ENCODE peak calls at places on chromosomes 2 and 18, in ten cellular contexts. K is spleen, S is upper lobe of left lung, O is transverse colon, L is breast epithelium, J is HCT116, Q is stomach, F is endothelial cell of umbilical vein, X is GM12878, U is sigmoid colon. Y is an unnamed sample.

GRCh38 chr2:237281900-237282306 is 132.1 kb downstream of the COL6A3 start:
- DNase-seq in K (no peak), S (no peak), O (no peak), L (no peak), J (no peak), Q (no peak), F (no peak), X (no peak), U (no peak), Y (no peak)

GRCh38 chr2:10225291-10226031 is 77.2 kb upstream of the HPCAL1 start:
- DNase-seq in K (peak), S (no peak), O (no peak), L (peak), J (no peak), Q (peak), F (no peak), X (no peak), U (peak), Y (no peak)

GRCh38 chr2:62489702-62490101 is 16.3 kb downstream of the TMEM17 start:
- DNase-seq in K (no peak), S (no peak), O (no peak), L (no peak), J (no peak), Q (no peak), F (no peak), X (no peak), U (no peak), Y (no peak)

GRCh38 chr2:67792796-67793195 is 270.0 kb downstream of the C1D start:
- DNase-seq in K (no peak), S (no peak), O (no peak), L (no peak), J (no peak), Q (no peak), F (no peak), X (no peak), U (no peak), Y (no peak)

GRCh38 chr18:13613591-13614317 is 112.6 kb downstream of the FAM210A start:
- DNase-seq in K (peak), S (no peak), O (no peak), L (no peak), J (no peak), Q (no peak), F (no peak), X (no peak), U (peak), Y (no peak)

GRCh38 chr18:74194691-74195090 is 46.4 kb downstream of the TIMM21 start:
- DNase-seq in K (no peak), S (no peak), O (no peak), L (no peak), J (no peak), Q (no peak), F (no peak), X (no peak), U (no peak), Y (no peak)

GRCh38 chr2:37387143-37387835 is 42.9 kb downstream of the QPCT start:
- DNase-seq in K (no peak), S (no peak), O (no peak), L (no peak), J (no peak), Q (no peak), F (no peak), X (no peak), U (no peak), Y (no peak)

GRCh38 chr2:109137616-109138015 is 8.6 kb downstream of the SH3RF3 start:
- DNase-seq in K (no peak), S (no peak), O (no peak), L (no peak), J (no peak), Q (no peak), F (no peak), X (no peak), U (no peak), Y (no peak)

GRCh38 chr2:216520156-216520555 is 21.5 kb downstream of the RPL37A start:
- DNase-seq in K (no peak), S (no peak), O (no peak), L (no peak), J (no peak), Q (no peak), F (no peak), X (no peak), U (no peak), Y (no peak)

GRCh38 chr18:58687871-58688308 is 16.6 kb downstream of the MALT1 start:
- DNase-seq in K (no peak), S (no peak), O (no peak), L (no peak), J (no peak), Q (no peak), F (peak), X (peak), U (no peak), Y (no peak)

GRCh38 chr2:151851761-151852160 is 23.5 kb upstream of the ARL5A start:
- DNase-seq in K (no peak), S (no peak), O (no peak), L (no peak), J (no peak), Q (no peak), F (no peak), X (no peak), U (no peak), Y (no peak)

GRCh38 chr2:88442061-88442460 is 10.4 kb downstream of the FOXI3 start:
- DNase-seq in K (no peak), S (no peak), O (no peak), L (no peak), J (no peak), Q (no peak), F (no peak), X (no peak), U (no peak), Y (no peak)

GRCh38 chr2:182784777-182785176 is 68.7 kb downstream of the DNAJC10 start:
- DNase-seq in K (no peak), S (no peak), O (no peak), L (no peak), J (peak), Q (no peak), F (peak), X (no peak), U (no peak), Y (no peak)

GRCh38 chr2:205683179-205683978 is 1.1 kb downstream of the NRP2 start:
- DNase-seq in K (no peak), S (no peak), O (no peak), L (no peak), J (no peak), Q (no peak), F (peak), X (no peak), U (peak), Y (no peak)

GRCh38 chr18:62605685-62606084 is 82.9 kb downstream of the ZCCHC2 start:
- DNase-seq in K (no peak), S (no peak), O (no peak), L (no peak), J (no peak), Q (no peak), F (no peak), X (no peak), U (no peak), Y (no peak)

GRCh38 chr2:55087501-55087900 is 37.2 kb upstream of the RTN4 start:
- DNase-seq in K (no peak), S (no peak), O (no peak), L (no peak), J (no peak), Q (no peak), F (no peak), X (no peak), U (no peak), Y (no peak)

GRCh38 chr2:230085201-230085600 is 16.5 kb upstream of the SLC16A14 start:
- DNase-seq in K (no peak), S (no peak), O (no peak), L (no peak), J (no peak), Q (no peak), F (no peak), X (no peak), U (no peak), Y (no peak)

GRCh38 chr2:67130526-67131309 is 266.4 kb upstream of the ETAA1 start:
- DNase-seq in K (no peak), S (no peak), O (no peak), L (no peak), J (no peak), Q (no peak), F (peak), X (no peak), U (no peak), Y (no peak)

GRCh38 chr2:24986397-24986796 is 14.6 kb upstream of the DNAJC27 start:
- DNase-seq in K (no peak), S (no peak), O (no peak), L (no peak), J (no peak), Q (no peak), F (no peak), X (no peak), U (peak), Y (no peak)

GRCh38 chr2:216519154-216519762 is 20.6 kb downstream of the RPL37A start:
- DNase-seq in K (no peak), S (peak), O (peak), L (peak), J (peak), Q (peak), F (peak), X (no peak), U (peak), Y (no peak)

GRCh38 chr2:201353116-201353515 is 4.0 kb downstream of the FLACC1 start:
- DNase-seq in K (no peak), S (no peak), O (no peak), L (no peak), J (no peak), Q (no peak), F (no peak), X (no peak), U (no peak), Y (no peak)

GRCh38 chr18:23365602-23366001 is 87.5 kb upstream of the RIOK3 start:
- DNase-seq in K (no peak), S (no peak), O (no peak), L (no peak), J (no peak), Q (no peak), F (no peak), X (no peak), U (no peak), Y (no peak)

GRCh38 chr2:174614261-174614660 is 16.7 kb upstream of the WIPF1 start:
- DNase-seq in K (no peak), S (no peak), O (no peak), L (no peak), J (no peak), Q (no peak), F (no peak), X (no peak), U (no peak), Y (no peak)

GRCh38 chr2:18149660-18150246 is 271.3 kb downstream of the KCNS3 start:
- DNase-seq in K (no peak), S (no peak), O (no peak), L (no peak), J (peak), Q (no peak), F (peak), X (no peak), U (no peak), Y (no peak)

DNA sequence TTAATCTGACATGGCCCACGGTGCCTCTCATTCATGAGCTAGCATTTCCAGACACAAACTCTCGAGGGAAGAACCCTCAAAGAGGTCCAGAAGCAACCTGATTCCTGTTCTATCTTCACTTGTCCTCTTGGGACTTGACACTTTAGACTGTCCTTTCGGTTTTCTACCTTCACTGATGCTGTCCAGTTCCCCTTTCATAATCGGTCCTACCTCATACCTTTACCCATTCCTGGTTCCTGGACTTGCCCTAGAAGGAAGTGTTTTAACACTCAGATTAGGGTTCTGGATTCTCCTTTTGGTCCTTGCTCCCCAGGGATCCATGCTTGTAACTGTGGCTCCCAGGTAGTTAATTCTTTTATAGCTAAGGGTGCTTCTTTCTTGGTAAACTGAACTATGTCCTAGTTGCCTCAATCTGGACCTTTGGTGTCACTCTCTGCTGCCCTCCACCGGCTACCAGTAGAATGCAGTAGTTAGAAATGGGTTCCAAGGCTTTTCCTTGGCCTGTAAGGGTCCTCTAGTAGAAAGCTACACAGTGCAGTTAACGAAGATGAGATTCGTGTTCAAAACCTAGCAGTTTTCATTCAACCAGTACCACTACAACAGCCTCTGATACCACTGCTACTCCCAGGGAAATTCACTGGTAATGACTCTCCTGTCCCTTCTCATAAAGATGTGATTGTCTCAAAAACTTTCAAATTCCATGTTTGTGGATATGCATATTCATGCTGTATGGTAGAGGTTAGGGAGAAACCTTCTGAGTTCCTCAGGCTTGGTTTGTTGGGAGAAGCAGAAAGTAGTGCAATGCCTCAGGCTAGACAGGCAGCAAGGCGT is 178.1 kb upstream of the CYP26B1 start:
- DNase-seq in K (no peak), S (no peak), O (peak), L (no peak), J (no peak), Q (peak), F (peak), X (no peak), U (no peak), Y (no peak)
- TF ChIP-seq CTCF in K (peak), S (no peak), O (peak), L (no peak), J (peak), Q (no peak), F (peak), X (peak), U (no peak), Y (peak)

GRCh38 chr2:218244204-218244603 is 16.6 kb upstream of the GPBAR1 start:
- DNase-seq in K (no peak), S (no peak), O (no peak), L (no peak), J (no peak), Q (no peak), F (no peak), X (no peak), U (no peak), Y (no peak)

GRCh38 chr2:218249686-218250085 is 11.1 kb upstream of the GPBAR1 start:
- DNase-seq in K (no peak), S (no peak), O (no peak), L (no peak), J (no peak), Q (peak), F (no peak), X (no peak), U (peak), Y (peak)

GRCh38 chr2:218244665-218245064 is 16.1 kb upstream of the GPBAR1 start:
- DNase-seq in K (no peak), S (no peak), O (no peak), L (no peak), J (no peak), Q (no peak), F (no peak), X (no peak), U (no peak), Y (no peak)

DNA sequence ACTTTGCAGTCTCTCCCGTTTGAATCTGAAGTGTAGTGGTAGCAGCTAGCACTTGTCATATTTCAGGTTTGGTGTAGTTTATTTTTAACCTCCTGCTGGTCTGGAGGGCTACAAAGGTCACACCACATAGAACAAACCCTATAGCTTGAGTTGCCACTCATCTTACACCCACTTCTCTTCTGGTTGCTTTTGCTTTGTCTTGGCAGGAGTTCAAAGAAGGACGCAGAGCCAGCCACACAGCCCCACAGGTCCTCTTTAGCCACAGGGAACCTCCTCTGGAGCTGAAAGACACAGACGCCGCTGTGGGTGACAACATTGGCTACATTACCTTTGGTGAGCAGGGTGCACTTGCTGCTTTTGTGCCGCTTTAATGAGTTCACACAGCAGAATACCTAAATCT is 15.6 kb upstream of the GPBAR1 start:
- DNase-seq in K (no peak), S (no peak), O (no peak), L (no peak), J (no peak), Q (no peak), F (no peak), X (no peak), U (no peak), Y (no peak)
- TF ChIP-seq POLR2AphosphoS5 in K (no peak), S (no peak), O (no peak), L (no peak), J (no peak), Q (no peak), F (no peak), X (no peak), U (no peak), Y (no peak)

DNA sequence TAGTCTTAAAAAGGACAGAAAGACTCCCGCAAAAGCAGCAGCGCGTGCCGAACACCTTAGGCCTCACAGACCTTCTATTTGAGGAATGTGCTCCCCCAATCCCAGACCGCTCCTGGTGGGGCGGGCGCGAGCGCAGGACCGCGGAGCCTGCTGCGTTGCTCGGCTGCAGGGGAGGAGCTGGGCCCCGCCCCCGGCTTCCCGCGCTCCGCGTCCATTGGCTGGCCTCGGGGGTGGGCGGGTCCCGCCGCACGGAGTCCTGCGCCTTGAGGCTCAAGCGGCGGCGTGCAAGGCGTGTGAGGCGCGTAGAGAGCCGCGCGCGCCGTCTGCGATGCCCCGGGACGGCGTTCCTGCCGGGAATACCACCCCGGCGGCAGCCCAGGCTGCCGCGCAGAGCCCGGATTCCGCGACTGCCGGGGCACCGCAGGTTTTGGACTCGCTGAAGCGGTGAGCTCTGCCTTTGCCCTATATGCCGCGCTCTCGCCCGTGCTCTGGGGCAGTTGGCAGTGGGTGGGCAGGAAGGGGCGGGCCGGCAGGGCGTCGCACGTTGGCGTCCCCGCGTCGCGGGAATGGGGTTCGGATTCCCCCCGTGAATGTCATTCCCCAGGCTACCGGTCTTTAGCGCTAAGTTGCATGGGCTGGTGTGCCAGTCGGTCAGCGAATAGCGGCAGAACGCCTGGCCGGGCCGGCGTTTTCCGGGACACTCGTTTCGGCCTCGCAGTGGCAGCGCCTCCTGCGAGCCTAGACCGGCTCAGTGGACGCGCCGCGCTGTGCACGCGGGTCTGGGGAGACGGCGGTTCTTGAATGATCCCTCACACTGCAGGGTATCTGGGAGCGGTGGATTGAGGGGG is 49.6 kb upstream of the PAIP2B start:
- DNase-seq in K (peak), S (peak), O (peak), L (peak), J (peak), Q (peak), F (peak), X (peak), U (peak), Y (peak)
- TF ChIP-seq POLR2A in K (no peak), S (no peak), O (no peak), L (no peak), J (peak), Q (no peak), F (peak), X (peak), U (no peak), Y (no peak)

GRCh38 chr2:20624884-20625485 is 25.9 kb downstream of the HS1BP3 start:
- DNase-seq in K (peak), S (no peak), O (no peak), L (peak), J (no peak), Q (no peak), F (no peak), X (no peak), U (peak), Y (peak)
- TF ChIP-seq CTCF in K (no peak), S (no peak), O (no peak), L (no peak), J (no peak), Q (no peak), F (no peak), X (no peak), U (no peak), Y (no peak)

GRCh38 chr18:3605562-3606443 is 155.8 kb downstream of the TGIF1 start:
- DNase-seq in K (peak), S (peak), O (no peak), L (no peak), J (no peak), Q (no peak), F (peak), X (no peak), U (peak), Y (no peak)
- TF ChIP-seq POLR2AphosphoS5 in K (no peak), S (peak), O (no peak), L (no peak), J (peak), Q (no peak), F (peak), X (no peak), U (no peak), Y (no peak)

GRCh38 chr2:170930132-170931109 is 1.4 kb downstream of the GORASP2 start:
- DNase-seq in K (peak), S (peak), O (peak), L (no peak), J (peak), Q (no peak), F (peak), X (peak), U (no peak), Y (no peak)
- TF ChIP-seq POLR2A in K (no peak), S (no peak), O (no peak), L (no peak), J (no peak), Q (no peak), F (no peak), X (peak), U (no peak), Y (no peak)

GRCh38 chr2:228983700-228984099 is 287.4 kb downstream of the PID1 start:
- DNase-seq in K (no peak), S (no peak), O (no peak), L (no peak), J (no peak), Q (no peak), F (no peak), X (no peak), U (no peak), Y (no peak)
- TF ChIP-seq CTCF in K (no peak), S (no peak), O (no peak), L (no peak), J (no peak), Q (no peak), F (no peak), X (no peak), U (no peak), Y (no peak)

GRCh38 chr2:65382776-65383357 is 49.5 kb downstream of the SPRED2 start:
- DNase-seq in K (peak), S (peak), O (peak), L (peak), J (peak), Q (peak), F (no peak), X (no peak), U (peak), Y (peak)
- TF ChIP-seq POLR2AphosphoS5 in K (peak), S (peak), O (no peak), L (peak), J (peak), Q (no peak), F (no peak), X (no peak), U (no peak), Y (no peak)

GRCh38 chr18:12374398-12374797 is 2.6 kb downstream of the AFG3L2 start:
- DNase-seq in K (no peak), S (no peak), O (no peak), L (no peak), J (no peak), Q (no peak), F (no peak), X (no peak), U (no peak), Y (no peak)

GRCh38 chr18:12371590-12371989 is 5.4 kb downstream of the AFG3L2 start:
- DNase-seq in K (no peak), S (no peak), O (no peak), L (no peak), J (no peak), Q (no peak), F (no peak), X (no peak), U (no peak), Y (no peak)

GRCh38 chr18:12372406-12372805 is 4.6 kb downstream of the AFG3L2 start:
- DNase-seq in K (no peak), S (no peak), O (no peak), L (no peak), J (no peak), Q (no peak), F (no peak), X (no peak), U (no peak), Y (no peak)

GRCh38 chr18:12373771-12374116 is 3.3 kb downstream of the AFG3L2 start:
- DNase-seq in K (no peak), S (no peak), O (no peak), L (no peak), J (no peak), Q (no peak), F (no peak), X (no peak), U (no peak), Y (no peak)

GRCh38 chr18:12373032-12373770 is 3.8 kb downstream of the AFG3L2 start:
- DNase-seq in K (no peak), S (no peak), O (peak), L (no peak), J (no peak), Q (peak), F (peak), X (no peak), U (no peak), Y (no peak)
- TF ChIP-seq POLR2A in K (no peak), S (no peak), O (no peak), L (no peak), J (no peak), Q (no peak), F (no peak), X (no peak), U (no peak), Y (no peak)

GRCh38 chr2:73981081-73981968 is 3.4 kb upstream of the TET3 start:
- DNase-seq in K (peak), S (peak), O (peak), L (peak), J (peak), Q (peak), F (no peak), X (no peak), U (peak), Y (no peak)
- TF ChIP-seq CTCF in K (no peak), S (no peak), O (no peak), L (no peak), J (no peak), Q (no peak), F (no peak), X (no peak), U (no peak), Y (no peak)